ENCODE peak calls at places on chromosomes 11 and 22, in nine cellular contexts. I is choroid plexus epithelial cell; O is pancreas; K is A549; A is BJ; X is GM23338; R is cardiac muscle cell; Z is heart left ventricle; Y is CD8-positive, alpha-beta T cell. H is an unnamed sample.

GRCh38 chr22:21927174-21927823 is 25.3 kb downstream of the PPM1F start:
- DNase-seq in I (no peak), O (no peak), K (no peak), A (no peak), X (peak), R (no peak), Z (no peak), Y (no peak), H (no peak)

GRCh38 chr22:36998620-36999351 is 20.5 kb downstream of the TST start:
- DNase-seq in I (peak), O (no peak), K (no peak), A (no peak), X (peak), R (no peak), Z (no peak), Y (no peak), H (no peak)

GRCh38 chr11:116375221-116375620 is 397.6 kb downstream of the BUD13 start:
- DNase-seq in I (no peak), O (no peak), K (no peak), A (no peak), X (peak), R (no peak), Z (no peak), Y (no peak), H (no peak)

GRCh38 chr11:134658481-134659080 is 246.5 kb upstream of the B3GAT1 start:
- DNase-seq in I (no peak), O (peak), K (no peak), A (no peak), X (no peak), R (no peak), Z (no peak), Y (no peak), H (no peak)

GRCh38 chr11:33633251-33634003 is 67.2 kb downstream of the C11orf91 start:
- DNase-seq in I (peak), O (no peak), K (peak), A (no peak), X (peak), R (no peak), Z (no peak), Y (no peak), H (peak)

GRCh38 chr11:16924826-16925494 is 89.3 kb downstream of the PLEKHA7 start:
- DNase-seq in I (peak), O (peak), K (peak), A (no peak), X (peak), R (peak), Z (peak), Y (no peak), H (no peak)

GRCh38 chr11:109697140-109697843 is 275.3 kb downstream of the C11orf87 start:
- DNase-seq in I (peak), O (no peak), K (peak), A (no peak), X (peak), R (peak), Z (no peak), Y (no peak), H (peak)

GRCh38 chr11:65778901-65779668 is 1.7 kb downstream of the AP5B1 start:
- DNase-seq in I (no peak), O (no peak), K (no peak), A (no peak), X (no peak), R (no peak), Z (no peak), Y (no peak), H (no peak)

GRCh38 chr11:125297346-125297910 is 132.9 kb downstream of the PKNOX2 start:
- DNase-seq in I (no peak), O (no peak), K (no peak), A (no peak), X (no peak), R (no peak), Z (no peak), Y (no peak), H (no peak)

GRCh38 chr11:61747389-61748285 is 4.8 kb upstream of the MYRF start:
- DNase-seq in I (peak), O (peak), K (peak), A (no peak), X (peak), R (peak), Z (peak), Y (peak), H (no peak)

GRCh38 chr22:17972385-17973181 is 51.8 kb downstream of the MICAL3 start:
- DNase-seq in I (peak), O (no peak), K (peak), A (no peak), X (peak), R (peak), Z (no peak), Y (no peak), H (peak)

GRCh38 chr11:112928136-112928535 is 33.1 kb upstream of the NCAM1 start:
- DNase-seq in I (peak), O (no peak), K (no peak), A (no peak), X (no peak), R (no peak), Z (no peak), Y (no peak), H (no peak)

GRCh38 chr11:11584446-11584810 is 37.4 kb downstream of the GALNT18 start:
- DNase-seq in I (peak), O (no peak), K (peak), A (peak), X (no peak), R (no peak), Z (no peak), Y (no peak), H (peak)

GRCh38 chr22:27752771-27753170 is 48.8 kb downstream of the MN1 start:
- DNase-seq in I (no peak), O (no peak), K (no peak), A (no peak), X (no peak), R (no peak), Z (peak), Y (no peak), H (no peak)

GRCh38 chr11:72238040-72238450 is 5.9 kb downstream of the PHOX2A start:
- DNase-seq in I (peak), O (peak), K (peak), A (no peak), X (peak), R (peak), Z (no peak), Y (peak), H (no peak)

GRCh38 chr11:34204396-34205279 is 99.2 kb downstream of the NAT10 start:
- DNase-seq in I (no peak), O (no peak), K (peak), A (no peak), X (peak), R (no peak), Z (no peak), Y (no peak), H (no peak)

GRCh38 chr11:33291004-33291777 is 34.0 kb downstream of the HIPK3 start:
- DNase-seq in I (no peak), O (no peak), K (no peak), A (no peak), X (no peak), R (peak), Z (peak), Y (no peak), H (no peak)

GRCh38 chr11:76459299-76459698 is 14.5 kb downstream of the EMSY start:
- DNase-seq in I (no peak), O (no peak), K (peak), A (no peak), X (peak), R (no peak), Z (no peak), Y (no peak), H (no peak)

GRCh38 chr11:98183034-98183433 is 837.7 kb upstream of the CNTN5 start:
- DNase-seq in I (no peak), O (no peak), K (no peak), A (no peak), X (no peak), R (no peak), Z (no peak), Y (no peak), H (no peak)

GRCh38 chr11:68431984-68432600 is 28.5 kb upstream of the PPP6R3 start:
- DNase-seq in I (no peak), O (no peak), K (no peak), A (no peak), X (no peak), R (no peak), Z (no peak), Y (no peak), H (no peak)

GRCh38 chr11:118306556-118306955 is 2.0 kb downstream of the CD3E start:
- DNase-seq in I (no peak), O (no peak), K (no peak), A (no peak), X (no peak), R (no peak), Z (no peak), Y (no peak), H (no peak)

GRCh38 chr22:26395926-26396325 is 33.1 kb upstream of the ASPHD2 start:
- DNase-seq in I (no peak), O (no peak), K (no peak), A (no peak), X (peak), R (no peak), Z (no peak), Y (no peak), H (no peak)

GRCh38 chr11:66070604-66071325 is 693 bp downstream of the PACS1 start:
- DNase-seq in I (peak), O (peak), K (peak), A (no peak), X (peak), R (peak), Z (peak), Y (peak), H (no peak)

GRCh38 chr11:11027271-11027670 is 169.4 kb upstream of the ZBED5 start:
- DNase-seq in I (peak), O (no peak), K (no peak), A (peak), X (no peak), R (no peak), Z (no peak), Y (no peak), H (no peak)

GRCh38 chr11:109884501-109884900 is 208.7 kb upstream of the ZC3H12C start:
- DNase-seq in I (no peak), O (no peak), K (no peak), A (no peak), X (no peak), R (no peak), Z (no peak), Y (no peak), H (no peak)

GRCh38 chr11:67674442-67674871 is at the start of gene ALDH3B2:
- DNase-seq in I (no peak), O (no peak), K (no peak), A (no peak), X (no peak), R (no peak), Z (no peak), Y (no peak), H (no peak)

GRCh38 chr11:85115798-85116197 is 511.3 kb downstream of the DLG2 start:
- DNase-seq in I (peak), O (no peak), K (no peak), A (no peak), X (no peak), R (no peak), Z (no peak), Y (no peak), H (no peak)

GRCh38 chr11:121810291-121810690 is 305.7 kb downstream of the BLID start:
- DNase-seq in I (peak), O (no peak), K (no peak), A (peak), X (no peak), R (no peak), Z (no peak), Y (no peak), H (no peak)

GRCh38 chr11:38791346-38791961 is 2193.4 kb upstream of the RAG2 start:
- DNase-seq in I (peak), O (no peak), K (peak), A (peak), X (peak), R (peak), Z (no peak), Y (no peak), H (peak)

GRCh38 chr11:45106440-45106839 is 40.0 kb upstream of the PRDM11 start:
- DNase-seq in I (no peak), O (no peak), K (no peak), A (no peak), X (no peak), R (no peak), Z (no peak), Y (no peak), H (no peak)

GRCh38 chr11:30741039-30741550 is 154.9 kb upstream of the MPPED2 start:
- DNase-seq in I (peak), O (no peak), K (no peak), A (peak), X (no peak), R (peak), Z (no peak), Y (no peak), H (no peak)

GRCh38 chr22:20094158-20094807 is 14.2 kb downstream of the DGCR8 start:
- DNase-seq in I (no peak), O (peak), K (no peak), A (no peak), X (no peak), R (no peak), Z (no peak), Y (no peak), H (no peak)

GRCh38 chr22:30602049-30602448 is 4.9 kb upstream of the TCN2 start:
- DNase-seq in I (peak), O (no peak), K (no peak), A (no peak), X (peak), R (peak), Z (no peak), Y (no peak), H (no peak)

GRCh38 chr11:123509737-123510578 is 79.9 kb downstream of the GRAMD1B start:
- DNase-seq in I (peak), O (no peak), K (no peak), A (no peak), X (peak), R (peak), Z (no peak), Y (no peak), H (no peak)

GRCh38 chr11:134559617-134559992 is 147.6 kb upstream of the B3GAT1 start:
- DNase-seq in I (no peak), O (no peak), K (no peak), A (no peak), X (no peak), R (no peak), Z (no peak), Y (no peak), H (no peak)

GRCh38 chr11:62923634-62924411 is 2.7 kb upstream of the CHRM1 start:
- DNase-seq in I (no peak), O (no peak), K (no peak), A (no peak), X (peak), R (peak), Z (no peak), Y (peak), H (no peak)
- H3K4me3 ChIP-seq in I (peak), O (no peak), K (peak), A (no peak), X (peak), R (no peak), Z (peak), Y (peak), H (no peak)

DNA sequence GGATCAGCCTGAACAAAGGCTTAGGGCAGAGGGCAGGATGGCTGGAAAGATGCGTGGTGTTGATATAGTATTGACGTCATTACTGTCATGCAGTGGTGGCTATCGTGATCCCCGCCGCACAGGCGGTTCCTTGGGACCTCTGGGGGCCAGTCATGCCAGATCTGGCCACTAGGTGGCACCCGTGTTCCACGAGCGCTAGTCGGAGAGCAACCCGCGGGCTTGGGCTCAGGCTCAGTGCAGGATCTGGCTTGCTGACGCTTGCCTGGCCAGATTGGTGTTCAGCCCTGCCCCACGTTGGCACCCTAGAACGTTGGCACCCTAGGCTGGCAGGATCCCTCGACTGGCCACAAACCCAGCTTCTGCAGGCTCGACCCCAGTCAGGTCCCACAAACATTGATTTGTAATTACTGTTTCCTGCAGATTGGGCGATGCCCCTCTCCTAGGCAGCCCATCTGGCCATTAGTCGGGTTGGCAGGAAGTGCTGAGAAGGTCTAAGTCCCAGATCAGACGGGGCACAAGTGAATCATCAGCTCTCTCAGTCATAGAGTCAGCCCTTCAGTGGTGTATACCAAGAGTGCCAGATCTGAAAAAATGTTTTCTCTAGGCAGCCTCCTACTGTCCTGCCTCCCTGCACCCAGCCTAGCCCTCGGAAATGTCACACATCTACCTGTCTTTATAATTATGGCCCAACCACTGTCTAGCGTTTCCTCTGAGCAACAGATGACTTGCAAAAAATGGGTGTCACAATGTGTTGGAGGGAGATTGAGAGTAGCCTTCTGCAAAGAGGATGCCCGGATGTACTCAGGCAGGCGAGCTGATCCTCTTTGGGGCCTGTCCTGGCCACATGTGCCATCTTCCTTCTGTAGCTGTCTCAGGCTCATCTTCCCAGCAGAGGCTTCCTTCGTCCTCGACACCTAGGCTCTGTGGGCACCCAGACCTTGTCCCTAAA is 315.3 kb downstream of the TMEM135 start:
- DNase-seq in I (peak), O (peak), K (peak), A (peak), X (peak), R (peak), Z (peak), Y (peak), H (peak)
- TF ChIP-seq CTCF in I (peak), O (peak), K (peak), A (peak), X (peak), R (peak), Z (peak), Y (peak), H (peak)

GRCh38 chr22:23838686-23839468 is at the start of gene DERL3:
- DNase-seq in I (peak), O (peak), K (peak), A (peak), X (peak), R (peak), Z (peak), Y (peak), H (peak)

GRCh38 chr22:23837911-23838685 is 708 bp downstream of the DERL3 start:
- DNase-seq in I (no peak), O (no peak), K (no peak), A (no peak), X (peak), R (no peak), Z (no peak), Y (no peak), H (no peak)

GRCh38 chr22:23836692-23837495 is 1.9 kb downstream of the DERL3 start:
- DNase-seq in I (no peak), O (peak), K (no peak), A (no peak), X (no peak), R (no peak), Z (no peak), Y (no peak), H (no peak)

GRCh38 chr22:23836281-23836680 is 2.5 kb downstream of the DERL3 start:
- DNase-seq in I (no peak), O (peak), K (no peak), A (no peak), X (no peak), R (no peak), Z (no peak), Y (no peak), H (no peak)

GRCh38 chr22:23837496-23837859 is 1.3 kb downstream of the DERL3 start:
- DNase-seq in I (no peak), O (no peak), K (no peak), A (no peak), X (no peak), R (no peak), Z (no peak), Y (no peak), H (no peak)
- H3K4me3 ChIP-seq in I (no peak), O (peak), K (no peak), A (no peak), X (peak), R (no peak), Z (no peak), Y (no peak), H (no peak)

GRCh38 chr22:22957090-22957489 is 69.5 kb downstream of the IGLL5 start:
- DNase-seq in I (no peak), O (no peak), K (no peak), A (no peak), X (no peak), R (no peak), Z (no peak), Y (no peak), H (no peak)
- TF ChIP-seq CTCF in I (no peak), O (no peak), K (no peak), A (no peak), X (no peak), R (no peak), Z (no peak), Y (no peak), H (no peak)

GRCh38 chr22:40531951-40532900 is 104.3 kb downstream of the MRTFA start:
- DNase-seq in I (no peak), O (no peak), K (no peak), A (no peak), X (no peak), R (no peak), Z (no peak), Y (no peak), H (no peak)
- H3K4me3 ChIP-seq in I (peak), O (no peak), K (peak), A (peak), X (peak), R (peak), Z (peak), Y (peak), H (peak)

GRCh38 chr11:74492974-74493815 is at the start of gene LIPT2:
- DNase-seq in I (peak), O (peak), K (peak), A (peak), X (peak), R (peak), Z (peak), Y (peak), H (peak)

GRCh38 chr11:74490945-74491344 is 2.6 kb downstream of the LIPT2 start:
- DNase-seq in I (no peak), O (no peak), K (no peak), A (no peak), X (no peak), R (no peak), Z (no peak), Y (no peak), H (no peak)

GRCh38 chr11:74492084-74492483 is 1.4 kb downstream of the LIPT2 start:
- DNase-seq in I (no peak), O (no peak), K (no peak), A (no peak), X (peak), R (no peak), Z (no peak), Y (no peak), H (no peak)

GRCh38 chr11:74494916-74495315 is 1.4 kb upstream of the LIPT2 start:
- DNase-seq in I (no peak), O (no peak), K (no peak), A (no peak), X (no peak), R (no peak), Z (no peak), Y (no peak), H (no peak)

DNA sequence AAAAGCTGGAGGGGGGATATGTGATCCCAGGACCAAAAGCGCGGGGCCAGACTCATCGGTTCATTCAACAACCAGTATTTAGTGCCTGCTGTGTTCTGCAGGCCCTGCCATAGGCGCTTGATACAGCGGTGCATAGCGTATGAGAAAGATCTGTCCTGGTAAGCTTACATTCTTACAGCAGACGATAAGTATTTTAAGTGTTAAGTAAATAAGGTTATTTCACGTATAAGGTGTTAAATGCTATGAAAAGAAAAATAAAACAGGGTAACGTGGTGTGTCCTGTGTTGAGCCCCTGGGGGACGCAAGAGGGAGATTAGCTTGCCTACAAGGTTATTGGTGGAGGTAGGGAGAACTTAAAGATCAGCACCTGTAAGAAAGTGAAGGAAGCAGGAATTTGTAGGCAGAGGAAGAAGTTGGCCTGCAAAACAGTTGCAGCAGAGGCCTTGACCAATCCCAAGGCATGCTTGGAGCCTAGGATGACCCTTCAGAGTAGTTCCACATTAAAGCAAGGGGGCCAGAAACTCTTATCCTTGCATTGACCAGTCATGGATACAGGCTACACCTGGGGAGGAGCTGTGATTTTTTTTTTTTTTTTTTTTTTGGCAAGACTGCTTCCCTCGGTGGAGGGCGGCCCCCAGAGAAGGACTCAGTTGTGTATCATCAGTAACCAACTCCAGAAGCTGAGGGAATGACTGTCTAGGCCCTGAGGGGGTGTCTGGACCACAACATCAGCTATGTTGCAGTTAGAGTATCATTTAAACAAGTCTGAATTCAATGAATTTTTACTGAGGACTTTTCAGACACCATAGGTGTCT is 499 bp upstream of the LIPT2 start:
- DNase-seq in I (no peak), O (no peak), K (no peak), A (no peak), X (peak), R (no peak), Z (no peak), Y (no peak), H (no peak)
- TF ChIP-seq CTCF in I (no peak), O (no peak), K (no peak), A (no peak), X (peak), R (no peak), Z (no peak), Y (no peak), H (no peak)

H was measured in HFF-Myc.